ENCODE peak calls at places on chromosomes 7 and 10, in four cellular contexts. I is RKO, E is kidney tubule cell, R is T-helper 1 cell. W is an unnamed sample.

GRCh38 chr7:151787348-151787747 is 89.6 kb downstream of the PRKAG2 start:
- DNase-seq in I (no peak), R (no peak), E (no peak), W (no peak)

GRCh38 chr10:86708068-86708782 is 39.9 kb downstream of the LDB3 start:
- DNase-seq in I (no peak), R (no peak), E (no peak), W (no peak)

GRCh38 chr10:17201165-17202013 is at the start of gene TRDMT1:
- DNase-seq in R (peak; percentile 81), I (peak; percentile 97), E (peak; percentile 94), W (peak; percentile 55)

GRCh38 chr7:30062587-30062986 is 34.4 kb downstream of the PLEKHA8 start:
- DNase-seq in I (peak; percentile 67), E (peak; percentile 43), R (peak; percentile 8), W (peak; percentile 42)

GRCh38 chr7:136214356-136214755 is 237.2 kb upstream of the MTPN start:
- DNase-seq in I (peak; percentile 46), R (no peak), E (no peak), W (no peak)

GRCh38 chr7:88795553-88795952 is at the start of gene TEX47:
- DNase-seq in I (no peak), E (no peak), R (no peak), W (no peak)

GRCh38 chr7:112160130-112160770 is 45.9 kb downstream of the DOCK4 start:
- DNase-seq in R (no peak), I (no peak), E (peak; percentile 53), W (peak; percentile 66)

GRCh38 chr7:99355098-99355497 is 19.4 kb upstream of the ARPC1B start:
- DNase-seq in R (no peak), I (no peak), E (no peak), W (no peak)

GRCh38 chr10:73997479-73997805 is 474 bp upstream of the VCL start:
- DNase-seq in I (no peak), R (no peak), E (no peak), W (no peak)

GRCh38 chr7:117111532-117111931 is 158.2 kb downstream of the ST7 start:
- DNase-seq in R (no peak), I (no peak), E (no peak), W (no peak)

GRCh38 chr7:143934526-143935340 is at the start of gene OR2F2:
- DNase-seq in I (no peak), R (no peak), E (no peak), W (peak; percentile 17)

GRCh38 chr10:97785731-97786130 is 13.9 kb upstream of the SFRP5 start:
- DNase-seq in I (no peak), R (no peak), E (no peak), W (no peak)

GRCh38 chr7:158588878-158589442 is 1.3 kb upstream of the PTPRN2 start:
- DNase-seq in E (no peak), I (no peak), R (no peak), W (no peak)

GRCh38 chr7:20783716-20784310 is 2.9 kb downstream of the SP8 start:
- DNase-seq in I (no peak), R (no peak), E (peak; percentile 34), W (peak; percentile 48)

GRCh38 chr10:78830062-78830974 is 238.4 kb upstream of the ZMIZ1 start:
- DNase-seq in I (peak; percentile 4), E (peak; percentile 78), R (no peak), W (peak; percentile 99)

GRCh38 chr7:71229201-71229600 is 97.3 kb downstream of the GALNT17 start:
- DNase-seq in I (no peak), R (no peak), E (no peak), W (no peak)